ENCODE peak calls at places on chromosomes 1 and 21, in four cellular contexts. Y is ecto neural progenitor cell, M is choroid plexus epithelial cell, O is hypothalamus. H is an unnamed sample.

GRCh38 chr1:62513013-62513412 is 76.2 kb downstream of the USP1 start:
- DNase-seq in M (no peak), O (no peak), Y (no peak), H (no peak)

GRCh38 chr1:220287129-220287528 is 14.9 kb upstream of the RAB3GAP2 start:
- DNase-seq in M (no peak), Y (no peak), O (no peak), H (no peak)

GRCh38 chr21:44946254-44947041 is 6.6 kb downstream of the SLX9 start:
- DNase-seq in Y (no peak), M (no peak), O (no peak), H (no peak)

GRCh38 chr1:231162970-231163830 is 1.3 kb downstream of the TRIM67 start:
- DNase-seq in O (no peak), M (no peak), Y (peak; percentile 54), H (no peak)

GRCh38 chr1:23368562-23369334 is 888 bp downstream of the ZNF436 start:
- DNase-seq in M (peak; percentile 94), Y (peak; percentile 95), O (peak; percentile 88), H (peak; percentile 93)

GRCh38 chr1:180206581-180206980 is 23.5 kb upstream of the LHX4 start:
- DNase-seq in O (no peak), Y (no peak), M (no peak), H (no peak)

GRCh38 chr1:6352138-6352563 is 41.4 kb downstream of the ACOT7 start:
- DNase-seq in Y (no peak), M (no peak), O (no peak), H (no peak)

GRCh38 chr1:243292117-243292516 is 36.3 kb downstream of the SDCCAG8 start:
- DNase-seq in O (no peak), M (no peak), Y (no peak), H (no peak)

GRCh38 chr1:180230791-180231505 is 884 bp downstream of the LHX4 start:
- DNase-seq in M (peak; percentile 65), Y (peak; percentile 77), O (no peak), H (no peak)

GRCh38 chr21:36693144-36694040 is 5.5 kb upstream of the SIM2 start:
- DNase-seq in M (no peak), O (no peak), Y (peak; percentile 79), H (no peak)

GRCh38 chr1:47449702-47450552 is 12.1 kb downstream of the FOXD2 start:
- DNase-seq in O (peak; percentile 9), Y (peak; percentile 84), M (peak; percentile 10), H (no peak)

GRCh38 chr1:20165522-20165951 is 20.4 kb upstream of the UBXN10 start:
- DNase-seq in O (no peak), Y (no peak), M (peak; percentile 19), H (no peak)

GRCh38 chr1:190022709-190023108 is 455.0 kb downstream of the BRINP3 start:
- DNase-seq in O (no peak), Y (no peak), M (peak; percentile 28), H (no peak)

GRCh38 chr1:31669786-31670582 is 25.3 kb upstream of the PEF1 start:
- DNase-seq in O (peak; percentile 76), M (peak; percentile 73), Y (no peak), H (no peak)

GRCh38 chr1:4081806-4082645 is 182.0 kb upstream of the C1orf174 start:
- DNase-seq in O (no peak), Y (no peak), M (no peak), H (no peak)